ENCODE peak calls at places on chromosomes 7 and 10, in five cellular contexts. B, V, Y, M and K are unnamed samples.

GRCh38 chr7:127689194-127689772 is 37.3 kb downstream of the SND1 start:
- DNase-seq in B (no peak), V (no peak), Y (no peak), M (no peak), K (no peak)

GRCh38 chr7:91191771-91192170 is 72.5 kb upstream of the FZD1 start:
- DNase-seq in B (no peak), V (no peak), Y (no peak), M (no peak), K (no peak)

GRCh38 chr10:78784454-78785414 is 284.0 kb upstream of the ZMIZ1 start:
- DNase-seq in B (no peak), V (no peak), Y (no peak), M (no peak), K (no peak)

GRCh38 chr7:132138817-132139216 is 437.5 kb downstream of the PLXNA4 start:
- DNase-seq in B (no peak), V (no peak), Y (no peak), M (no peak), K (peak)

GRCh38 chr7:111578754-111579153 is 16.5 kb upstream of the IMMP2L start:
- DNase-seq in B (no peak), V (no peak), Y (no peak), M (no peak), K (no peak)

GRCh38 chr10:119029613-119030420 is at the start of gene NANOS1:
- DNase-seq in B (no peak), V (no peak), Y (no peak), M (no peak), K (peak)

GRCh38 chr7:123864966-123865365 is 20.0 kb downstream of the HYAL4 start:
- DNase-seq in B (no peak), V (no peak), Y (no peak), M (no peak), K (no peak)

GRCh38 chr7:129184979-129185670 is 3.3 kb upstream of the SMO start:
- DNase-seq in B (no peak), V (no peak), Y (no peak), M (no peak), K (no peak)

GRCh38 chr7:41287559-41288335 is 415.1 kb downstream of the INHBA start:
- DNase-seq in B (no peak), V (no peak), Y (no peak), M (no peak), K (no peak)

GRCh38 chr7:98733036-98733435 is 116.0 kb downstream of the NPTX2 start:
- DNase-seq in B (peak), V (no peak), Y (no peak), M (no peak), K (peak)

GRCh38 chr10:109427421-109427820 is 495.9 kb downstream of the XPNPEP1 start:
- DNase-seq in B (no peak), V (no peak), Y (no peak), M (no peak), K (no peak)

GRCh38 chr10:127939786-127940330 is 33.0 kb downstream of the PTPRE start:
- DNase-seq in B (no peak), V (no peak), Y (no peak), M (no peak), K (no peak)

GRCh38 chr10:69337312-69338132 is 59.2 kb downstream of the HK1 start:
- DNase-seq in B (peak), V (no peak), Y (no peak), M (no peak), K (no peak)

GRCh38 chr10:102410427-102411073 is 8.0 kb downstream of the PSD start:
- DNase-seq in B (no peak), V (peak), Y (no peak), M (no peak), K (no peak)

GRCh38 chr10:124447741-124448466 is 1.9 kb downstream of the NKX1-2 start:
- DNase-seq in B (no peak), V (no peak), Y (no peak), M (no peak), K (no peak)

GRCh38 chr7:107967420-107967819 is 35.5 kb downstream of the LAMB1 start:
- DNase-seq in B (no peak), V (no peak), Y (no peak), M (no peak), K (no peak)

GRCh38 chr7:22443370-22444180 is 56.4 kb downstream of the STEAP1B start:
- DNase-seq in B (no peak), V (no peak), Y (no peak), M (no peak), K (no peak)

GRCh38 chr10:35359056-35359455 is 22.7 kb downstream of the CCNY start:
- DNase-seq in B (no peak), V (no peak), Y (no peak), M (no peak), K (no peak)

GRCh38 chr7:7157177-7157886 is 25.0 kb upstream of the C1GALT1 start:
- DNase-seq in B (no peak), V (peak), Y (peak), M (no peak), K (no peak)

GRCh38 chr10:96275685-96276418 is 4.5 kb upstream of the BLNK start:
- DNase-seq in B (no peak), V (no peak), Y (no peak), M (no peak), K (no peak)

GRCh38 chr10:97759157-97759980 is 12.4 kb downstream of the SFRP5 start:
- DNase-seq in B (peak), V (no peak), Y (peak), M (peak), K (peak)

GRCh38 chr10:50991496-50992355 is 82.6 kb upstream of the PRKG1 start:
- DNase-seq in B (no peak), V (no peak), Y (no peak), M (no peak), K (no peak)

GRCh38 chr10:71133710-71134686 is 78.4 kb upstream of the UNC5B start:
- DNase-seq in B (no peak), V (no peak), Y (no peak), M (no peak), K (no peak)

GRCh38 chr7:80463272-80463920 is 48.5 kb downstream of the GNAT3 start:
- DNase-seq in B (no peak), V (no peak), Y (no peak), M (no peak), K (no peak)

GRCh38 chr10:13417459-13418126 is 69.5 kb upstream of the SEPHS1 start:
- DNase-seq in B (no peak), V (no peak), Y (no peak), M (no peak), K (no peak)

GRCh38 chr10:78362406-78363022 is 328.9 kb downstream of the RPS24 start:
- DNase-seq in B (no peak), V (no peak), Y (no peak), M (no peak), K (no peak)

GRCh38 chr10:55019461-55019860 is 218.4 kb upstream of the PCDH15 start:
- DNase-seq in B (no peak), V (no peak), Y (no peak), M (no peak), K (no peak)

GRCh38 chr7:112272921-112273561 is 66.5 kb downstream of the ZNF277 start:
- DNase-seq in B (peak), V (no peak), Y (no peak), M (no peak), K (no peak)

GRCh38 chr10:124351481-124352220 is 67.1 kb downstream of the OAT start:
- DNase-seq in B (no peak), V (no peak), Y (no peak), M (no peak), K (no peak)

GRCh38 chr10:23432161-23432560 is 6.7 kb upstream of the OTUD1 start:
- DNase-seq in B (no peak), V (no peak), Y (no peak), M (no peak), K (no peak)

GRCh38 chr10:112954974-112955735 is 5.1 kb downstream of the TCF7L2 start:
- DNase-seq in B (no peak), V (no peak), Y (no peak), M (no peak), K (no peak)

GRCh38 chr7:68857571-68857970 is 740.7 kb upstream of the AUTS2 start:
- DNase-seq in B (no peak), V (no peak), Y (no peak), M (no peak), K (no peak)

GRCh38 chr10:103470755-103471653 is 8.0 kb downstream of the CALHM3 start:
- DNase-seq in B (no peak), V (peak), Y (peak), M (no peak), K (no peak)